ENCODE peak calls at places on chromosomes 16 and 17, in eight cellular contexts. E, M, O, C, Z, A, Q and G are unnamed samples.

GRCh38 chr17:64115043-64115698 is 14.8 kb downstream of the ERN1 start:
- DNase-seq in A (no peak), Q (no peak), O (no peak), M (no peak), C (no peak), E (no peak), Z (no peak), G (peak)

GRCh38 chr16:11025120-11025531 is 80.8 kb downstream of the CLEC16A start:
- DNase-seq in Q (no peak), E (no peak), Z (peak), C (no peak), A (no peak), O (no peak), M (no peak), G (no peak)

GRCh38 chr16:4316103-4316731 is 350 bp downstream of the GLIS2 start:
- DNase-seq in M (no peak), A (peak), Z (no peak), C (no peak), O (no peak), E (no peak), Q (peak), G (peak)

GRCh38 chr16:87203060-87203656 is 114.0 kb downstream of the C16orf95 start:
- DNase-seq in Z (peak), O (peak), A (peak), Q (peak), C (no peak), E (no peak), M (peak), G (peak)

GRCh38 chr16:70476272-70477020 is 22.1 kb downstream of the FCSK start:
- DNase-seq in E (no peak), Q (no peak), C (no peak), O (no peak), A (peak), M (no peak), Z (peak), G (peak)

GRCh38 chr17:57288034-57288752 is 31.9 kb downstream of the MSI2 start:
- DNase-seq in C (no peak), A (no peak), E (no peak), M (no peak), Q (no peak), O (no peak), Z (no peak), G (no peak)

GRCh38 chr17:65190467-65191095 is 53.4 kb downstream of the RGS9 start:
- DNase-seq in E (no peak), A (no peak), O (no peak), Z (no peak), M (no peak), Q (no peak), C (no peak), G (peak)

GRCh38 chr16:80804061-80804450 is 342 bp downstream of the CDYL2 start:
- DNase-seq in C (peak), Z (peak), O (peak), M (no peak), Q (peak), A (peak), E (peak), G (peak)

GRCh38 chr17:2723997-2724782 is 12.6 kb upstream of the CLUH start:
- DNase-seq in C (no peak), Q (no peak), A (no peak), M (no peak), Z (no peak), O (no peak), E (no peak), G (peak)

GRCh38 chr17:21039839-21040575 is 2.8 kb downstream of the USP22 start:
- DNase-seq in O (peak), C (no peak), Z (peak), E (no peak), M (peak), A (peak), Q (no peak), G (peak)

GRCh38 chr17:27754549-27754948 is 45.8 kb downstream of the NOS2 start:
- DNase-seq in A (no peak), M (no peak), O (no peak), E (no peak), Q (no peak), Z (no peak), C (no peak), G (no peak)

GRCh38 chr17:42672038-42672437 is 4.8 kb downstream of the PLEKHH3 start:
- DNase-seq in Q (no peak), Z (no peak), O (no peak), M (no peak), C (no peak), A (no peak), E (no peak), G (no peak)

GRCh38 chr17:78883090-78883532 is 19.9 kb downstream of the CEP295NL start:
- DNase-seq in Z (no peak), A (peak), O (no peak), E (no peak), C (no peak), M (peak), Q (peak), G (peak)

GRCh38 chr17:20085283-20085875 is 76.2 kb downstream of the SPECC1 start:
- DNase-seq in A (peak), C (no peak), E (no peak), Z (no peak), O (no peak), Q (no peak), M (no peak), G (no peak)

GRCh38 chr17:64152428-64153125 is 22.6 kb upstream of the ERN1 start:
- DNase-seq in Q (no peak), Z (no peak), A (no peak), O (no peak), E (no peak), C (no peak), M (no peak), G (no peak)

GRCh38 chr17:79323556-79323955 is 248.9 kb downstream of the ENGASE start:
- DNase-seq in E (no peak), M (no peak), O (no peak), Q (no peak), Z (no peak), C (no peak), A (no peak), G (no peak)

GRCh38 chr16:11248133-11248532 is 7.9 kb downstream of the SOCS1 start:
- DNase-seq in C (no peak), O (no peak), A (no peak), Z (peak), E (no peak), M (no peak), Q (no peak), G (peak)

GRCh38 chr16:1971678-1972489 is at the start of gene TBL3:
- DNase-seq in M (peak), A (peak), Z (peak), O (peak), Q (peak), E (peak), C (peak), G (peak)

GRCh38 chr17:49465352-49465751 is 29.7 kb upstream of the NGFR start:
- DNase-seq in Q (no peak), C (no peak), E (no peak), M (no peak), A (no peak), Z (no peak), O (no peak), G (no peak)

GRCh38 chr17:35666967-35667552 is 64.4 kb upstream of the RASL10B start:
- DNase-seq in A (no peak), O (no peak), M (no peak), E (no peak), Q (no peak), C (no peak), Z (no peak), G (no peak)

GRCh38 chr16:27230562-27230991 is 27.3 kb downstream of the KDM8 start:
- DNase-seq in C (peak), O (peak), Q (no peak), M (no peak), Z (no peak), E (peak), A (peak), G (no peak)

GRCh38 chr16:28309811-28310311 is 17.5 kb downstream of the SBK1 start:
- DNase-seq in C (peak), Z (peak), O (peak), E (peak), Q (no peak), M (no peak), A (peak), G (no peak)

GRCh38 chr17:48751733-48752398 is 23.3 kb upstream of the HOXB13 start:
- DNase-seq in Z (no peak), A (no peak), O (peak), C (no peak), M (no peak), E (no peak), Q (no peak), G (no peak)

GRCh38 chr16:60608971-60609370 is 1427.3 kb downstream of the CDH8 start:
- DNase-seq in O (no peak), M (no peak), Q (no peak), Z (no peak), E (no peak), C (no peak), A (no peak), G (no peak)

GRCh38 chr16:1458336-1458976 is 14.1 kb upstream of the CCDC154 start:
- DNase-seq in Q (no peak), E (no peak), C (no peak), O (no peak), Z (peak), A (no peak), M (no peak), G (no peak)

GRCh38 chr16:69182730-69183416 is 4.1 kb upstream of the SNTB2 start:
- DNase-seq in Q (no peak), M (no peak), A (peak), E (no peak), Z (no peak), C (no peak), O (no peak), G (peak)

GRCh38 chr17:81386141-81386645 is 9.1 kb upstream of the BAHCC1 start:
- DNase-seq in C (no peak), A (no peak), Z (no peak), Q (no peak), E (no peak), O (no peak), M (peak), G (no peak)

GRCh38 chr16:84795338-84796053 is 24.3 kb upstream of the CRISPLD2 start:
- DNase-seq in Q (no peak), A (no peak), O (no peak), C (no peak), M (peak), E (no peak), Z (no peak), G (no peak)

GRCh38 chr17:50865060-50865867 is 890 bp downstream of the TOB1 start:
- DNase-seq in Z (peak), A (peak), E (no peak), O (peak), M (peak), C (peak), Q (peak), G (peak)

GRCh38 chr16:30351586-30352419 is 3.3 kb downstream of the CD2BP2 start:
- DNase-seq in Z (no peak), C (no peak), O (peak), Q (peak), E (no peak), M (peak), A (no peak), G (peak)

GRCh38 chr16:86609115-86609514 is 30.8 kb downstream of the FOXL1 start:
- DNase-seq in M (no peak), Q (no peak), E (no peak), O (no peak), Z (no peak), C (no peak), A (no peak), G (no peak)

GRCh38 chr17:5580974-5581373 is 3.3 kb downstream of the NLRP1 start:
- DNase-seq in A (no peak), Q (no peak), Z (no peak), M (no peak), E (no peak), C (no peak), O (no peak), G (peak)

GRCh38 chr16:46673320-46674013 is 15.5 kb downstream of the VPS35 start:
- DNase-seq in M (no peak), A (peak), O (peak), C (peak), Q (peak), Z (peak), E (no peak), G (peak)

GRCh38 chr16:23334950-23335349 is 32.8 kb downstream of the SCNN1B start:
- DNase-seq in M (no peak), Z (peak), E (no peak), A (no peak), O (no peak), C (no peak), Q (no peak), G (no peak)

GRCh38 chr16:49495596-49496355 is 122.2 kb downstream of the C16orf78 start:
- DNase-seq in C (no peak), M (peak), Z (no peak), E (no peak), A (no peak), Q (no peak), O (peak), G (no peak)

GRCh38 chr16:2874032-2874431 is 9.0 kb upstream of the FLYWCH2 start:
- DNase-seq in Z (no peak), Q (no peak), C (no peak), M (no peak), O (no peak), E (no peak), A (no peak), G (no peak)